ENCODE peak calls at places on chromosomes 4 and X, in four cellular contexts. One of them, this sample, is unnamed.

GRCh38 chr4:111775908-111776307 is 369.3 kb upstream of the FAM241A start:
- DNase-seq in ovary: no peak
- DNase-seq in endothelial cell of umbilical vein: no peak
- DNase-seq in IMR-90: no peak
- DNase-seq in this sample: no peak

GRCh38 chr4:128954941-128955340 is 138.4 kb downstream of the SCLT1 start:
- DNase-seq in endothelial cell of umbilical vein: no peak
- DNase-seq in ovary: no peak
- DNase-seq in IMR-90: no peak
- DNase-seq in this sample: no peak

GRCh38 chr4:27079056-27079455 is 218.4 kb downstream of the STIM2 start:
- DNase-seq in ovary: no peak
- DNase-seq in endothelial cell of umbilical vein: no peak
- DNase-seq in IMR-90: no peak
- DNase-seq in this sample: no peak

GRCh38 chr4:1614854-1615595 is 69.1 kb downstream of the FAM53A start:
- DNase-seq in endothelial cell of umbilical vein: no peak
- DNase-seq in IMR-90: no peak
- DNase-seq in ovary: no peak
- DNase-seq in this sample: no peak

GRCh38 chr4:180953572-180953971 is 1289.6 kb upstream of the TENM3 start:
- DNase-seq in endothelial cell of umbilical vein: no peak
- DNase-seq in IMR-90: peak
- DNase-seq in ovary: no peak
- DNase-seq in this sample: no peak

GRCh38 chrX:40778861-40779575 is 43.7 kb upstream of the MED14 start:
- DNase-seq in ovary: no peak
- DNase-seq in endothelial cell of umbilical vein: peak
- DNase-seq in IMR-90: peak
- DNase-seq in this sample: no peak

GRCh38 chrX:3160771-3161170 is 119.5 kb downstream of the ARSF start:
- DNase-seq in endothelial cell of umbilical vein: no peak
- DNase-seq in ovary: no peak
- DNase-seq in IMR-90: no peak
- DNase-seq in this sample: no peak

GRCh38 chr4:24266951-24267577 is 317.3 kb downstream of the DHX15 start:
- DNase-seq in ovary: no peak
- DNase-seq in endothelial cell of umbilical vein: no peak
- DNase-seq in IMR-90: peak
- DNase-seq in this sample: no peak

GRCh38 chr4:39808231-39808749 is 110.4 kb downstream of the UBE2K start:
- DNase-seq in ovary: no peak
- DNase-seq in IMR-90: no peak
- DNase-seq in endothelial cell of umbilical vein: no peak
- DNase-seq in this sample: no peak

GRCh38 chr4:152738812-152739211 is 40.7 kb downstream of the TIGD4 start:
- DNase-seq in IMR-90: peak
- DNase-seq in endothelial cell of umbilical vein: no peak
- DNase-seq in ovary: no peak
- DNase-seq in this sample: no peak

GRCh38 chr4:113509851-113510250 is 251.7 kb downstream of the CAMK2D start:
- DNase-seq in IMR-90: no peak
- DNase-seq in ovary: no peak
- DNase-seq in endothelial cell of umbilical vein: no peak
- DNase-seq in this sample: no peak

GRCh38 chr4:125736057-125736456 is 421.3 kb downstream of the FAT4 start:
- DNase-seq in IMR-90: peak
- DNase-seq in endothelial cell of umbilical vein: peak
- DNase-seq in ovary: no peak
- DNase-seq in this sample: no peak

GRCh38 chr4:3644849-3645627 is 112.8 kb upstream of the LRPAP1 start:
- DNase-seq in ovary: no peak
- DNase-seq in IMR-90: no peak
- DNase-seq in endothelial cell of umbilical vein: no peak
- DNase-seq in this sample: no peak

GRCh38 chr4:65865489-65865888 is 195.2 kb upstream of the EPHA5 start:
- DNase-seq in ovary: no peak
- DNase-seq in IMR-90: no peak
- DNase-seq in endothelial cell of umbilical vein: peak
- DNase-seq in this sample: no peak

GRCh38 chrX:154458116-154458953 is at the start of gene PLXNA3:
- DNase-seq in IMR-90: no peak
- DNase-seq in endothelial cell of umbilical vein: no peak
- DNase-seq in ovary: peak
- DNase-seq in this sample: no peak
- TF ChIP-seq POLR2A in IMR-90: peak
- TF ChIP-seq POLR2A in endothelial cell of umbilical vein: peak
- TF ChIP-seq POLR2A in ovary: peak
- TF ChIP-seq POLR2A in this sample: peak

DNA sequence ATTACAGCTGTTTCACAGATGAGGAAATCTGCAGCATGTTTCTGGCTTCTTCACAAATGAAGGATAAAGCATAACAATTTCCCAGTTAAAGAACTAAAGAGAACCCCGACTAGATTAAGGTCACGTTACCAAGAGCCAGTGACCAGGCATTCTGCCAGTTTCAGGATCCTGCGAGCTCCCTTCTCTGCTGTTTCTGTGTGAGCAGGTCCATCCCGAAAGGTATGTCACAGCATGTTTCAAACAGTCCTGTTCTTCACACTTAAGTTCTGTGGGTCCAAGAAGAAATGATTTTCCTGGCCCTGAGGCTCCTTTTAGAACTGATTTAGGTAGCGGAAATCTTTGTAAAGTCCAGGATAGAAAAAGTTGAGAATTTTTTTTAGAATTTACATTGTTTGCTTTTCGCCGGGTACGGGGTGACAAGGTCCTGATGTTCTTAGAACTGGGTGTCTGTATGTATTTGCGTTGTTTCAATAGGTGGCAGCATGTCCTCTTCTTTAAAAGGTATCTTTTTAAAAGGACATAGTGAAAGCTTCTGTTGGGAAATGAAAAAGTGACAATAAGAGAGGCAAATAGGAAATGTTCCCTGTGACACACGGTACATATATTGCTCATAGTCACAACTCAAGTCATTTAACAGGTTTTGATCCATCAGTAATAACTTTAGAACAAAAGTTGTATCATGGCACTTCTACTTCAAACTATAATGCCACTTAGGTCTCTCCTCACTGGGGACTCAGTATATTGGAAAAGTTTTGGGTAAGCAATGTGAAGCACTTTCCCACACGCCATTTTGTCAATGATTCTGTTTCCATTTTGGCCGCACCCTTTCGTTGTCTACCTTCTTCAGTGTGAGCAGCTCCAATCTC is 18.4 kb downstream of the IL21 start:
- DNase-seq in IMR-90: peak
- DNase-seq in endothelial cell of umbilical vein: peak
- DNase-seq in ovary: no peak
- DNase-seq in this sample: no peak
- TF ChIP-seq CTCF in IMR-90: peak
- TF ChIP-seq CTCF in endothelial cell of umbilical vein: peak
- TF ChIP-seq CTCF in ovary: no peak
- TF ChIP-seq CTCF in this sample: peak

GRCh38 chr4:6641971-6642320 is 1.5 kb downstream of the MRFAP1 start:
- DNase-seq in endothelial cell of umbilical vein: no peak
- DNase-seq in IMR-90: peak
- DNase-seq in ovary: no peak
- DNase-seq in this sample: no peak

GRCh38 chr4:6643141-6643847 is 2.8 kb downstream of the MRFAP1 start:
- DNase-seq in endothelial cell of umbilical vein: no peak
- DNase-seq in IMR-90: no peak
- DNase-seq in ovary: no peak
- DNase-seq in this sample: no peak

GRCh38 chr4:6641164-6641970 is 882 bp downstream of the MRFAP1 start:
- DNase-seq in IMR-90: peak
- DNase-seq in ovary: peak
- DNase-seq in endothelial cell of umbilical vein: peak
- DNase-seq in this sample: peak

GRCh38 chr4:6639137-6639680 is 1.3 kb upstream of the MRFAP1 start:
- DNase-seq in IMR-90: no peak
- DNase-seq in ovary: no peak
- DNase-seq in endothelial cell of umbilical vein: no peak
- DNase-seq in this sample: no peak

GRCh38 chr4:6640292-6641163 is at the start of gene MRFAP1:
- DNase-seq in ovary: peak
- DNase-seq in IMR-90: peak
- DNase-seq in endothelial cell of umbilical vein: peak
- DNase-seq in this sample: peak
- TF ChIP-seq POLR2A in ovary: peak
- TF ChIP-seq POLR2A in IMR-90: peak
- TF ChIP-seq POLR2A in endothelial cell of umbilical vein: peak
- TF ChIP-seq POLR2A in this sample: peak

GRCh38 chrX:125998432-125998831 is 167.7 kb downstream of the DCAF12L2 start:
- DNase-seq in IMR-90: no peak
- DNase-seq in endothelial cell of umbilical vein: peak
- DNase-seq in ovary: no peak
- DNase-seq in this sample: no peak
- TF ChIP-seq CTCF in IMR-90: peak
- TF ChIP-seq CTCF in endothelial cell of umbilical vein: peak
- TF ChIP-seq CTCF in ovary: no peak
- TF ChIP-seq CTCF in this sample: no peak